ENCODE peak calls at places on chromosome 6, in eight cellular contexts. One of them, this sample, is unnamed.

GRCh38 chr6:151374024-151374423 is 17.3 kb downstream of the ZBTB2 start:
- DNase-seq in RWPE1: peak
- DNase-seq in GF-D8: peak
- DNase-seq in astrocyte of the spinal cord: no peak
- DNase-seq in effector CD4-positive, alpha-beta T cell: no peak
- DNase-seq in stimulated activated CD4-positive, alpha-beta T cell treated with anti-CD3 and anti-CD28 coated beads, TNF-alpha, amount 100 ng/mL, for 24 hours: no peak
- DNase-seq in activated naive CD4-positive, alpha-beta T cell: no peak
- DNase-seq in AG10803: no peak
- DNase-seq in this sample: no peak

GRCh38 chr6:107230024-107230423 is 114.7 kb upstream of the BEND3 start:
- DNase-seq in RWPE1: no peak
- DNase-seq in effector CD4-positive, alpha-beta T cell: no peak
- DNase-seq in GF-D8: peak
- DNase-seq in stimulated activated CD4-positive, alpha-beta T cell treated with anti-CD3 and anti-CD28 coated beads, TNF-alpha, amount 100 ng/mL, for 24 hours: no peak
- DNase-seq in astrocyte of the spinal cord: no peak
- DNase-seq in activated naive CD4-positive, alpha-beta T cell: no peak
- DNase-seq in AG10803: no peak
- DNase-seq in this sample: no peak

GRCh38 chr6:18823782-18824386 is 436.7 kb downstream of the RNF144B start:
- DNase-seq in RWPE1: no peak
- DNase-seq in effector CD4-positive, alpha-beta T cell: no peak
- DNase-seq in GF-D8: no peak
- DNase-seq in stimulated activated CD4-positive, alpha-beta T cell treated with anti-CD3 and anti-CD28 coated beads, TNF-alpha, amount 100 ng/mL, for 24 hours: peak
- DNase-seq in activated naive CD4-positive, alpha-beta T cell: no peak
- DNase-seq in astrocyte of the spinal cord: peak
- DNase-seq in AG10803: peak
- DNase-seq in this sample: no peak

GRCh38 chr6:83505376-83505775 is 7.0 kb upstream of the PRSS35 start:
- DNase-seq in astrocyte of the spinal cord: no peak
- DNase-seq in AG10803: no peak
- DNase-seq in stimulated activated CD4-positive, alpha-beta T cell treated with anti-CD3 and anti-CD28 coated beads, TNF-alpha, amount 100 ng/mL, for 24 hours: no peak
- DNase-seq in GF-D8: no peak
- DNase-seq in RWPE1: no peak
- DNase-seq in effector CD4-positive, alpha-beta T cell: no peak
- DNase-seq in activated naive CD4-positive, alpha-beta T cell: no peak
- DNase-seq in this sample: no peak

GRCh38 chr6:42428326-42429041 is 23.2 kb downstream of the TRERF1 start:
- DNase-seq in effector CD4-positive, alpha-beta T cell: peak
- DNase-seq in AG10803: peak
- DNase-seq in stimulated activated CD4-positive, alpha-beta T cell treated with anti-CD3 and anti-CD28 coated beads, TNF-alpha, amount 100 ng/mL, for 24 hours: peak
- DNase-seq in GF-D8: no peak
- DNase-seq in RWPE1: no peak
- DNase-seq in astrocyte of the spinal cord: no peak
- DNase-seq in activated naive CD4-positive, alpha-beta T cell: no peak
- DNase-seq in this sample: no peak

GRCh38 chr6:51855310-51856082 is 231.9 kb downstream of the PKHD1 start:
- DNase-seq in activated naive CD4-positive, alpha-beta T cell: no peak
- DNase-seq in stimulated activated CD4-positive, alpha-beta T cell treated with anti-CD3 and anti-CD28 coated beads, TNF-alpha, amount 100 ng/mL, for 24 hours: no peak
- DNase-seq in effector CD4-positive, alpha-beta T cell: no peak
- DNase-seq in AG10803: peak
- DNase-seq in astrocyte of the spinal cord: peak
- DNase-seq in GF-D8: peak
- DNase-seq in RWPE1: peak
- DNase-seq in this sample: no peak

GRCh38 chr6:32947552-32948465 is 5.1 kb downstream of the HLA-DMA start:
- DNase-seq in RWPE1: peak
- DNase-seq in AG10803: peak
- DNase-seq in effector CD4-positive, alpha-beta T cell: peak
- DNase-seq in astrocyte of the spinal cord: peak
- DNase-seq in stimulated activated CD4-positive, alpha-beta T cell treated with anti-CD3 and anti-CD28 coated beads, TNF-alpha, amount 100 ng/mL, for 24 hours: no peak
- DNase-seq in activated naive CD4-positive, alpha-beta T cell: no peak
- DNase-seq in GF-D8: no peak
- DNase-seq in this sample: no peak

GRCh38 chr6:166274739-166275370 is 33.3 kb downstream of the PRR18 start:
- DNase-seq in AG10803: no peak
- DNase-seq in activated naive CD4-positive, alpha-beta T cell: no peak
- DNase-seq in GF-D8: no peak
- DNase-seq in stimulated activated CD4-positive, alpha-beta T cell treated with anti-CD3 and anti-CD28 coated beads, TNF-alpha, amount 100 ng/mL, for 24 hours: no peak
- DNase-seq in RWPE1: no peak
- DNase-seq in astrocyte of the spinal cord: no peak
- DNase-seq in effector CD4-positive, alpha-beta T cell: no peak
- DNase-seq in this sample: no peak

GRCh38 chr6:68726307-68726706 is 91.2 kb downstream of the ADGRB3 start:
- DNase-seq in RWPE1: no peak
- DNase-seq in astrocyte of the spinal cord: no peak
- DNase-seq in effector CD4-positive, alpha-beta T cell: no peak
- DNase-seq in AG10803: no peak
- DNase-seq in activated naive CD4-positive, alpha-beta T cell: no peak
- DNase-seq in GF-D8: no peak
- DNase-seq in stimulated activated CD4-positive, alpha-beta T cell treated with anti-CD3 and anti-CD28 coated beads, TNF-alpha, amount 100 ng/mL, for 24 hours: no peak
- DNase-seq in this sample: no peak